ENCODE peak calls at places on chromosome 18, in five cellular contexts. W is AG09319, B is GM12865, K is dermis blood vessel endothelial cell, Z is MV-4-11. O is an unnamed sample.
A peak's percentile ranks its signal among the peaks of the same experiment; 100 is the strongest.

GRCh38 chr18:79511671-79512301 is 116.1 kb downstream of the NFATC1 start:
- DNase-seq in W (no peak), B (no peak), K (no peak), Z (no peak), O (no peak)

GRCh38 chr18:58800582-58800981 is 64.1 kb upstream of the ZNF532 start:
- DNase-seq in W (no peak), B (peak; percentile 65), K (no peak), Z (peak; percentile 89), O (no peak)

GRCh38 chr18:48161911-48162698 is 231.6 kb upstream of the SMAD2 start:
- DNase-seq in W (no peak), B (no peak), K (peak; percentile 3), Z (no peak), O (no peak)

GRCh38 chr18:32373995-32374394 is 96.7 kb downstream of the GAREM1 start:
- DNase-seq in W (no peak), B (no peak), K (peak; percentile 72), Z (no peak), O (peak; percentile 33)

GRCh38 chr18:5162111-5162510 is 34.9 kb downstream of the AKAIN1 start:
- DNase-seq in W (no peak), B (no peak), K (no peak), Z (no peak), O (no peak)

GRCh38 chr18:36905560-36905959 is 76.6 kb downstream of the KIAA1328 start:
- DNase-seq in W (no peak), B (no peak), K (no peak), Z (no peak), O (no peak)

GRCh38 chr18:22385718-22386117 is 32.0 kb downstream of the CTAGE1 start:
- DNase-seq in W (peak; percentile 63), B (no peak), K (peak; percentile 94), Z (no peak), O (peak; percentile 65)

GRCh38 chr18:44467718-44468117 is 213.0 kb upstream of the SETBP1 start:
- DNase-seq in W (no peak), B (no peak), K (no peak), Z (no peak), O (no peak)

GRCh38 chr18:57839942-57840381 is 36.8 kb upstream of the ATP8B1 start:
- DNase-seq in W (no peak), B (no peak), K (peak; percentile 74), Z (no peak), O (peak; percentile 45)

GRCh38 chr18:69838620-69839411 is 108.9 kb downstream of the CD226 start:
- DNase-seq in W (no peak), B (peak; percentile 16), K (no peak), Z (no peak), O (no peak)

GRCh38 chr18:32289480-32290075 is 99.7 kb downstream of the MEP1B start:
- DNase-seq in W (peak; percentile 44), B (peak; percentile 58), K (peak; percentile 85), Z (peak; percentile 38), O (peak; percentile 35)

GRCh38 chr18:74831571-74832250 is 234.0 kb downstream of the ZNF407 start:
- DNase-seq in W (no peak), B (no peak), K (no peak), Z (no peak), O (peak; percentile 20)

GRCh38 chr18:37246779-37247340 is 318.7 kb downstream of the CELF4 start:
- DNase-seq in W (no peak), B (peak; percentile 12), K (no peak), Z (no peak), O (no peak)

GRCh38 chr18:48801728-48802542 is 148.8 kb downstream of the SMAD7 start:
- DNase-seq in W (no peak), B (peak; percentile 18), K (no peak), Z (no peak), O (no peak)

GRCh38 chr18:76837071-76837470 is 14.7 kb downstream of the ZNF236 start:
- DNase-seq in W (no peak), B (no peak), K (no peak), Z (no peak), O (no peak)

GRCh38 chr18:22932885-22933205 is 283 bp upstream of the RBBP8 start:
- DNase-seq in W (no peak), B (no peak), K (no peak), Z (no peak), O (no peak)

GRCh38 chr18:23950644-23951043 is 63.9 kb upstream of the TTC39C start:
- DNase-seq in W (no peak), B (no peak), K (no peak), Z (no peak), O (no peak)

GRCh38 chr18:33838084-33838483 is 260.1 kb downstream of the ASXL3 start:
- DNase-seq in W (no peak), B (peak; percentile 52), K (no peak), Z (no peak), O (no peak)

GRCh38 chr18:79748321-79749157 is 49.2 kb upstream of the KCNG2 start:
- DNase-seq in W (no peak), B (no peak), K (no peak), Z (no peak), O (no peak)

GRCh38 chr18:23260932-23261590 is 125.8 kb downstream of the CABLES1 start:
- DNase-seq in W (no peak), B (no peak), K (no peak), Z (no peak), O (no peak)

GRCh38 chr18:45060102-45060501 is 379.4 kb downstream of the SETBP1 start:
- DNase-seq in W (no peak), B (no peak), K (no peak), Z (peak; percentile 62), O (no peak)

GRCh38 chr18:9082763-9083510 is 19.6 kb upstream of the NDUFV2 start:
- DNase-seq in W (no peak), B (peak; percentile 75), K (no peak), Z (peak; percentile 39), O (no peak)

GRCh38 chr18:74023220-74023619 is 124.4 kb downstream of the FBXO15 start:
- DNase-seq in W (no peak), B (no peak), K (no peak), Z (no peak), O (no peak)

GRCh38 chr18:33854086-33854826 is 276.2 kb downstream of the ASXL3 start:
- DNase-seq in W (no peak), B (no peak), K (no peak), Z (no peak), O (no peak)

GRCh38 chr18:55633032-55633431 is 45.0 kb upstream of the TCF4 start:
- DNase-seq in W (no peak), B (no peak), K (no peak), Z (peak; percentile 62), O (peak; percentile 14)

GRCh38 chr18:3688682-3689081 is 238.7 kb downstream of the TGIF1 start:
- DNase-seq in W (peak; percentile 95), B (no peak), K (no peak), Z (no peak), O (peak; percentile 88)